ENCODE peak calls at places on chromosome 6, in eight cellular contexts. K, U, M, X, W, B, P and R are unnamed samples.

GRCh38 chr6:138162104-138162946 is 586 bp downstream of the ARFGEF3 start:
- DNase-seq in K (no peak), U (no peak), M (peak), X (no peak), W (no peak), B (peak), P (peak), R (no peak)

GRCh38 chr6:15491255-15491985 is 171.4 kb downstream of the DTNBP1 start:
- DNase-seq in K (peak), U (peak), M (peak), X (no peak), W (peak), B (peak), P (peak), R (peak)

GRCh38 chr6:150915868-150916267 is 50.4 kb downstream of the MTHFD1L start:
- DNase-seq in K (no peak), U (no peak), M (no peak), X (no peak), W (no peak), B (peak), P (no peak), R (no peak)

GRCh38 chr6:133359760-133360159 is 118.6 kb downstream of the EYA4 start:
- DNase-seq in K (no peak), U (no peak), M (no peak), X (no peak), W (no peak), B (no peak), P (no peak), R (no peak)

GRCh38 chr6:17630511-17631073 is 30.5 kb downstream of the FAM8A1 start:
- DNase-seq in K (no peak), U (no peak), M (no peak), X (no peak), W (peak), B (peak), P (no peak), R (no peak)

GRCh38 chr6:85364354-85364753 is 85.5 kb upstream of the NT5E start:
- DNase-seq in K (peak), U (no peak), M (peak), X (no peak), W (peak), B (peak), P (no peak), R (no peak)

GRCh38 chr6:75286955-75287354 is 2.4 kb upstream of the TMEM30A start:
- DNase-seq in K (no peak), U (no peak), M (no peak), X (no peak), W (no peak), B (no peak), P (no peak), R (no peak)

GRCh38 chr6:12941422-12941821 is 224.9 kb downstream of the PHACTR1 start:
- DNase-seq in K (no peak), U (no peak), M (peak), X (no peak), W (no peak), B (peak), P (no peak), R (no peak)

GRCh38 chr6:158847786-158848185 is 28.6 kb upstream of the EZR start:
- DNase-seq in K (no peak), U (no peak), M (no peak), X (no peak), W (no peak), B (no peak), P (no peak), R (no peak)

GRCh38 chr6:36455486-36456027 is 12.8 kb downstream of the KCTD20 start:
- DNase-seq in K (no peak), U (no peak), M (no peak), X (no peak), W (no peak), B (no peak), P (no peak), R (no peak)

GRCh38 chr6:72328775-72329174 is 293.1 kb upstream of the KCNQ5 start:
- DNase-seq in K (peak), U (no peak), M (no peak), X (no peak), W (no peak), B (peak), P (no peak), R (no peak)

GRCh38 chr6:64037421-64037820 is 401.8 kb downstream of the PHF3 start:
- DNase-seq in K (no peak), U (no peak), M (no peak), X (no peak), W (peak), B (no peak), P (no peak), R (no peak)

GRCh38 chr6:144064402-144064830 is 31.0 kb downstream of the SF3B5 start:
- DNase-seq in K (no peak), U (peak), M (peak), X (no peak), W (no peak), B (no peak), P (no peak), R (no peak)

GRCh38 chr6:743320-744096 is 50.6 kb upstream of the EXOC2 start:
- DNase-seq in K (no peak), U (no peak), M (no peak), X (no peak), W (no peak), B (no peak), P (no peak), R (no peak)

GRCh38 chr6:149938571-149939462 is 3.0 kb upstream of the ULBP2 start:
- DNase-seq in K (no peak), U (no peak), M (peak), X (no peak), W (no peak), B (peak), P (no peak), R (peak)

GRCh38 chr6:3208096-3208774 is 19.2 kb downstream of the TUBB2B start:
- DNase-seq in K (peak), U (no peak), M (peak), X (no peak), W (peak), B (peak), P (no peak), R (no peak)

GRCh38 chr6:44040786-44041185 is 86.5 kb downstream of the MRPL14 start:
- DNase-seq in K (no peak), U (no peak), M (no peak), X (no peak), W (no peak), B (no peak), P (no peak), R (no peak)

GRCh38 chr6:158233214-158233795 is 65.2 kb downstream of the GTF2H5 start:
- DNase-seq in K (no peak), U (no peak), M (no peak), X (no peak), W (no peak), B (no peak), P (peak), R (no peak)

GRCh38 chr6:7000825-7001777 is 106.7 kb upstream of the RREB1 start:
- DNase-seq in K (no peak), U (no peak), M (no peak), X (no peak), W (no peak), B (no peak), P (no peak), R (no peak)

GRCh38 chr6:1840491-1841121 is 230.9 kb downstream of the FOXC1 start:
- DNase-seq in K (no peak), U (no peak), M (no peak), X (no peak), W (no peak), B (peak), P (no peak), R (no peak)

GRCh38 chr6:166106076-166106686 is 61.5 kb downstream of the TBXT start:
- DNase-seq in K (peak), U (peak), M (peak), X (no peak), W (peak), B (peak), P (peak), R (peak)

GRCh38 chr6:108102965-108103364 is 28.4 kb upstream of the OSTM1 start:
- DNase-seq in K (no peak), U (no peak), M (no peak), X (no peak), W (no peak), B (no peak), P (no peak), R (no peak)

GRCh38 chr6:38524436-38525145 is 115.1 kb downstream of the BTBD9 start:
- DNase-seq in K (no peak), U (no peak), M (peak), X (no peak), W (peak), B (peak), P (no peak), R (no peak)

GRCh38 chr6:137867685-137868509 is 838 bp downstream of the TNFAIP3 start:
- DNase-seq in K (no peak), U (no peak), M (peak), X (no peak), W (peak), B (no peak), P (no peak), R (peak)

GRCh38 chr6:106671651-106672050 is 42.3 kb downstream of the QRSL1 start:
- DNase-seq in K (no peak), U (no peak), M (no peak), X (no peak), W (no peak), B (no peak), P (no peak), R (no peak)

GRCh38 chr6:37074053-37074827 is 68.8 kb downstream of the FGD2 start:
- DNase-seq in K (no peak), U (no peak), M (no peak), X (no peak), W (peak), B (no peak), P (no peak), R (no peak)

GRCh38 chr6:104606361-104606760 is 253.4 kb downstream of the HACE1 start:
- DNase-seq in K (no peak), U (no peak), M (no peak), X (no peak), W (no peak), B (no peak), P (no peak), R (no peak)

GRCh38 chr6:113078791-113079190 is 731.7 kb downstream of the RFPL4B start:
- DNase-seq in K (no peak), U (no peak), M (no peak), X (no peak), W (no peak), B (no peak), P (no peak), R (no peak)

GRCh38 chr6:42791706-42792320 is 10.0 kb downstream of the BICRAL start:
- DNase-seq in K (no peak), U (no peak), M (peak), X (no peak), W (peak), B (peak), P (no peak), R (no peak)

GRCh38 chr6:25137497-25137896 is 141.7 kb upstream of the CARMIL1 start:
- DNase-seq in K (no peak), U (no peak), M (no peak), X (no peak), W (no peak), B (no peak), P (no peak), R (no peak)